ENCODE peak calls at places on chromosomes 16 and 17, in nine cellular contexts. K, X, N, W, A, B, T, O and G are unnamed samples.

GRCh38 chr17:6209829-6210228 is 139.7 kb downstream of the WSCD1 start:
- DNase-seq in B (no peak), W (no peak), O (no peak), T (no peak), K (no peak), N (no peak), A (no peak), X (no peak), G (no peak)

GRCh38 chr17:78937561-78937960 is 12.4 kb upstream of the TIMP2 start:
- DNase-seq in O (no peak), N (no peak), W (no peak), K (no peak), B (no peak), X (no peak), A (no peak), T (no peak), G (no peak)

GRCh38 chr16:20610892-20611349 is 34.8 kb upstream of the ACSM2B start:
- DNase-seq in X (no peak), A (no peak), N (no peak), B (no peak), K (no peak), T (no peak), O (no peak), W (no peak), G (no peak)

GRCh38 chr17:83196088-83196765 is 116.8 kb downstream of the METRNL start:
- DNase-seq in N (peak), T (no peak), X (peak), K (no peak), B (no peak), A (no peak), O (peak), W (peak), G (peak)

GRCh38 chr17:83091257-83092141 is 12.1 kb downstream of the METRNL start:
- DNase-seq in B (peak), O (no peak), K (no peak), X (no peak), T (peak), W (no peak), N (no peak), A (peak), G (no peak)

GRCh38 chr17:78379134-78379497 is 667 bp downstream of the PGS1 start:
- DNase-seq in N (no peak), W (peak), O (peak), T (no peak), B (no peak), K (no peak), A (peak), X (no peak), G (no peak)

GRCh38 chr17:4594406-4595349 is 10.3 kb downstream of the SMTNL2 start:
- DNase-seq in X (no peak), T (no peak), N (no peak), W (no peak), B (peak), A (no peak), K (no peak), O (no peak), G (no peak)

GRCh38 chr17:44061446-44061845 is 5.0 kb downstream of the LSM12 start:
- DNase-seq in W (no peak), O (no peak), X (no peak), N (no peak), K (no peak), B (no peak), T (no peak), A (no peak), G (no peak)

GRCh38 chr17:44258811-44259351 is 9.1 kb downstream of the SLC4A1 start:
- DNase-seq in X (no peak), K (no peak), B (no peak), T (no peak), O (no peak), N (no peak), W (no peak), A (no peak), G (no peak)

GRCh38 chr16:87924041-87924851 is 12.1 kb downstream of the CA5A start:
- DNase-seq in B (no peak), K (no peak), T (no peak), A (no peak), X (no peak), N (peak), O (no peak), W (no peak), G (no peak)

GRCh38 chr17:28335959-28336871 is 654 bp downstream of the TNFAIP1 start:
- DNase-seq in B (no peak), A (peak), X (no peak), K (peak), W (peak), N (peak), T (peak), O (peak), G (peak)

GRCh38 chr17:29844339-29845048 is 85.5 kb downstream of the SSH2 start:
- DNase-seq in K (no peak), A (no peak), W (no peak), B (no peak), T (no peak), O (no peak), N (no peak), X (no peak), G (no peak)

GRCh38 chr17:16456770-16457316 is 35.1 kb downstream of the LRRC75A start:
- DNase-seq in A (no peak), K (no peak), B (no peak), O (no peak), X (no peak), W (no peak), N (no peak), T (no peak), G (no peak)

GRCh38 chr17:28982191-28982793 is 23.5 kb downstream of the SEZ6 start:
- DNase-seq in X (no peak), W (peak), B (no peak), T (peak), K (no peak), N (peak), O (peak), A (peak), G (no peak)

GRCh38 chr16:11655655-11656054 is 12.6 kb upstream of the SNN start:
- DNase-seq in W (no peak), N (no peak), B (no peak), O (no peak), T (no peak), X (no peak), A (no peak), K (no peak), G (no peak)

DNA sequence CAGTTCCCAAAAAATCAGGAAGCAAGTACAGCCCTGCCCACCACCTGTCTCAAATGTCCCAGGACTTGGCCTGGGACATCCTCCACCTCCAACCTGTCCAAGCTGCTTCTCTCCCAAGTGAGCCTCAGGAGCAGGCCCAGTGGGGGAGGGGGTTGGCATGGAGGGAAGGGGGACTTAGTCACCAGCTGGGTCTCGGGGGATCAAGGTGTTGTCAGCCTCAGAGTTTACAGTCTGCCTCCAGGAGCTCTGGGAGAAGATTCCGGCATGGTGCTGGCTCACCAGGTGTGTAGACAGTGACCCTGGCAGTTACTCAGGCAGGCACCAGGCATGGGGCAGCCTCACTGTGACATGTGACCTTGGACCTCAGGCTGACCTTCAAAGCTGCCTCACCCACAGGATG is 19.7 kb downstream of the ZNF423 start:
- DNase-seq in B (no peak), N (no peak), O (no peak), K (no peak), W (no peak), T (no peak), X (no peak), A (no peak), G (no peak)
- TF ChIP-seq POLR2A in B (no peak), N (no peak), O (no peak), K (no peak), W (no peak), T (no peak), X (no peak), A (no peak), G (no peak)

GRCh38 chr17:80970762-80971703 is 20.6 kb upstream of the CHMP6 start:
- DNase-seq in T (no peak), N (peak), B (no peak), K (no peak), A (no peak), W (no peak), X (no peak), O (no peak), G (no peak)
- TF ChIP-seq POLR2A in T (no peak), N (no peak), B (no peak), K (no peak), A (no peak), W (no peak), X (no peak), O (no peak), G (no peak)

DNA sequence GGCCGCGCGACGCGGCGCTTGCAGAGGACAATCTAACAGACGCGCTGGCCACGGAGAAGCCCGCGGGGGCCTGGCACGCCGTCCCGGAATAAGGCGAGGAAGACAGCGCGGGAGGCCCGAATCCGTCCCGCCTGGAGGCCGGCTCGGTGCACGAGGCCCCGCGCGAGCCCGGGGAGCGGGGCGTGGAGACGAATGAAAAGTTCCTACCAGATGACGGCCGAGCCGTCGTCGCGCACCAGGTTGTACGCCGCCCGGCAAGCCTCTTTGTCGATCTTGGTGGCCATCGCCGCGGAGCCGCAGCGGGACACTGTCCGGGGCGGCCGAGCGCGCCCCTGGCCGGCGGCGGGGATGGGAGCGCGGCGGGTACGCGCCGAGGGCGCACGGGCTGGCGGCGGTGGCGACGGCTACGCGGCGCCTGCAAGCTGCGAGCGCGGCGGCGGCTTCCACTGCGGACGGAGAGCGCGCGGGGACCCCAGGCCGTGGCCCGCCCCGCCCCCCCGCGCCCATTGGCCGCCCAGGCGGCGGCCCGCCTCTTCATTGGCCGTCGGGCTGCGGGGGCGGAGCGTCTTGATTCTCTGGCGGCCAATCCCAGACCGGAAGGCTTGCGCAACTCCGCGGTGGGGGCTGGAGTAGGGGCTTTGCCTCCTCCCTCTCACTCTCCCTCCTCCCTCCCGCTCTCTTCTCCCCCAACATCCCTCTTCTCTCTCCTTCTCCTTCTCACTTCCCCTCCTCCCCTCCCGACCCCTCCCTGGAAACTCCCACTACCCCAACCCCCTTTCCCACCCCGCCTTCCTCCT is at the start of gene COTL1:
- DNase-seq in N (peak), X (peak), K (peak), O (peak), T (peak), W (peak), B (peak), A (peak), G (peak)
- TF ChIP-seq POLR2A in N (peak), X (peak), K (peak), O (peak), T (peak), W (peak), B (peak), A (peak), G (no peak)

GRCh38 chr17:14300628-14301278 is at the start of gene HS3ST3B1:
- DNase-seq in W (peak), K (peak), T (peak), B (peak), A (peak), N (peak), O (peak), X (peak), G (peak)
- TF ChIP-seq POLR2A in W (peak), K (peak), T (peak), B (peak), A (peak), N (no peak), O (peak), X (no peak), G (peak)

GRCh38 chr17:64147110-64148016 is 17.4 kb upstream of the ERN1 start:
- DNase-seq in A (peak), T (no peak), B (no peak), W (peak), O (no peak), X (no peak), N (no peak), K (peak), G (no peak)
- TF ChIP-seq POLR2A in A (peak), T (no peak), B (no peak), W (peak), O (peak), X (no peak), N (no peak), K (peak), G (no peak)